ENCODE peak calls at places on chromosomes 5 and 9, in four cellular contexts. R is posterior vena cava, D is body of pancreas, T is dorsolateral prefrontal cortex. W is an unnamed sample.

GRCh38 chr9:109012876-109013677 is at the start of gene CTNNAL1:
- DNase-seq in D (peak; percentile 95), R (peak; percentile 97), T (peak; percentile 89), W (peak; percentile 98)

GRCh38 chr5:147216552-147217154 is 18.2 kb upstream of the STK32A start:
- DNase-seq in T (no peak), R (no peak), D (no peak), W (no peak)

GRCh38 chr5:43121565-43122484 is 1.1 kb downstream of the ZNF131 start:
- DNase-seq in D (peak; percentile 20), T (peak; percentile 6), R (no peak), W (no peak)

GRCh38 chr9:130997925-130998595 is 10.9 kb upstream of the LAMC3 start:
- DNase-seq in D (peak; percentile 39), T (peak; percentile 71), R (peak; percentile 89), W (no peak)

GRCh38 chr5:60196382-60197113 is 303.0 kb upstream of the PDE4D start:
- DNase-seq in T (peak; percentile 34), R (peak; percentile 87), D (peak; percentile 30), W (no peak)

GRCh38 chr5:132466453-132467291 is 23.9 kb downstream of the IRF1 start:
- DNase-seq in R (peak; percentile 84), T (no peak), D (peak; percentile 66), W (peak; percentile 89)

GRCh38 chr9:98860871-98861293 is 53.4 kb downstream of the GALNT12 start:
- DNase-seq in D (peak; percentile 74), T (peak; percentile 33), R (peak; percentile 88), W (peak; percentile 89)

GRCh38 chr5:111555760-111556159 is 43.4 kb upstream of the STARD4 start:
- DNase-seq in T (no peak), D (no peak), R (no peak), W (no peak)

GRCh38 chr5:893137-893506 is 438 bp downstream of the TRIP13 start:
- DNase-seq in D (no peak), R (peak; percentile 78), T (no peak), W (no peak)

GRCh38 chr5:64585654-64586053 is 79.8 kb downstream of the RGS7BP start:
- DNase-seq in T (no peak), D (no peak), R (no peak), W (no peak)

GRCh38 chr5:35780236-35780635 is 76.5 kb upstream of the IL7R start:
- DNase-seq in T (no peak), D (no peak), R (no peak), W (no peak)

GRCh38 chr5:131622633-131623032 is 12.4 kb downstream of the RAPGEF6 start:
- DNase-seq in D (no peak), T (peak; percentile 41), R (no peak), W (no peak)

GRCh38 chr5:180084638-180085561 is 13.3 kb upstream of the RNF130 start:
- DNase-seq in T (no peak), D (peak; percentile 89), R (no peak), W (peak; percentile 74)

GRCh38 chr5:122844136-122844915 is 1.1 kb upstream of the SNX24 start:
- DNase-seq in T (no peak), R (no peak), D (peak; percentile 58), W (no peak)

GRCh38 chr5:139282195-139282557 is 11.4 kb upstream of the MATR3 start:
- DNase-seq in R (no peak), T (no peak), D (no peak), W (no peak)

GRCh38 chr5:167916706-167917105 is 374.7 kb upstream of the WWC1 start:
- DNase-seq in R (no peak), D (peak; percentile 18), T (peak; percentile 19), W (no peak)

GRCh38 chr5:170248172-170248571 is 15.4 kb downstream of the C5orf58 start:
- DNase-seq in T (no peak), R (no peak), D (no peak), W (no peak)

GRCh38 chr5:141476132-141476909 is 555 bp downstream of the PCDHGC3 start:
- DNase-seq in R (peak; percentile 92), D (peak; percentile 60), T (peak; percentile 44), W (no peak)

GRCh38 chr5:56301041-56301440 is 67.9 kb upstream of the ANKRD55 start:
- DNase-seq in D (no peak), R (no peak), T (no peak), W (no peak)

GRCh38 chr5:6567068-6567467 is 65.8 kb downstream of the NSUN2 start:
- DNase-seq in T (no peak), D (no peak), R (no peak), W (no peak)

GRCh38 chr5:134506054-134507039 is 19.1 kb upstream of the JADE2 start:
- DNase-seq in D (peak; percentile 98), R (no peak), T (no peak), W (no peak)

GRCh38 chr9:138097501-138097991 is 220.0 kb downstream of the CACNA1B start:
- DNase-seq in R (peak; percentile 63), D (no peak), T (no peak), W (peak; percentile 77)

GRCh38 chr5:3429962-3430361 is 165.7 kb upstream of the IRX1 start:
- DNase-seq in T (no peak), D (no peak), R (no peak), W (no peak)

GRCh38 chr5:113081881-113082546 is 105.4 kb downstream of the DCP2 start:
- DNase-seq in D (no peak), T (no peak), R (no peak), W (no peak)

GRCh38 chr5:27491047-27491446 is 452.7 kb upstream of the CDH9 start:
- DNase-seq in D (no peak), T (no peak), R (no peak), W (no peak)

GRCh38 chr5:175809531-175810121 is 61.8 kb upstream of the CPLX2 start:
- DNase-seq in T (peak; percentile 40), D (no peak), R (no peak), W (peak; percentile 68)

GRCh38 chr5:135269828-135270545 is 129.0 kb downstream of the MACROH2A1 start:
- DNase-seq in D (no peak), R (no peak), T (no peak), W (no peak)

GRCh38 chr5:43514471-43514815 is 505 bp downstream of the C5orf34 start:
- DNase-seq in R (no peak), T (no peak), D (peak; percentile 3), W (no peak)

GRCh38 chr5:1104327-1105006 is 7.4 kb downstream of the SLC12A7 start:
- DNase-seq in T (no peak), R (no peak), D (no peak), W (no peak)